ENCODE peak calls at places on chromosomes 16 and 17, in six cellular contexts. Q is NCI-H187 treated with DMSO at 0.1 percent for 48 hours, V is IMR-90, B is skeletal muscle cell, K is left colon, J is lung microvascular endothelial cell. E is an unnamed sample.

GRCh38 chr17:1275962-1276736 is 3.3 kb upstream of the TRARG1 start:
- DNase-seq in Q (no peak), V (peak), B (no peak), K (peak), J (peak), E (peak)

GRCh38 chr17:7196651-7197050 is 17.5 kb upstream of the ASGR1 start:
- DNase-seq in Q (no peak), V (no peak), B (no peak), K (no peak), J (no peak), E (no peak)

GRCh38 chr16:74623214-74623842 is 16.4 kb upstream of the GLG1 start:
- DNase-seq in Q (no peak), V (peak), B (no peak), K (no peak), J (peak), E (no peak)

GRCh38 chr16:14405611-14406537 is 224.2 kb downstream of the PARN start:
- DNase-seq in Q (no peak), V (no peak), B (no peak), K (peak), J (peak), E (no peak)

GRCh38 chr17:227581-228222 is 46.3 kb upstream of the DOC2B start:
- DNase-seq in Q (no peak), V (no peak), B (no peak), K (no peak), J (no peak), E (no peak)

GRCh38 chr17:48003686-48004120 is 32.8 kb downstream of the CDK5RAP3 start:
- DNase-seq in Q (no peak), V (no peak), B (no peak), K (no peak), J (no peak), E (no peak)

GRCh38 chr16:20318437-20318836 is 8.9 kb downstream of the GP2 start:
- DNase-seq in Q (no peak), V (no peak), B (no peak), K (no peak), J (no peak), E (no peak)

GRCh38 chr17:17694229-17695081 is 13.2 kb downstream of the RAI1 start:
- DNase-seq in Q (no peak), V (peak), B (no peak), K (peak), J (peak), E (peak)

GRCh38 chr17:17511971-17512858 is 16.0 kb upstream of the RASD1 start:
- DNase-seq in Q (no peak), V (peak), B (peak), K (no peak), J (no peak), E (peak)

GRCh38 chr17:65544658-65545057 is 16.8 kb downstream of the AXIN2 start:
- DNase-seq in Q (no peak), V (no peak), B (no peak), K (no peak), J (no peak), E (no peak)

GRCh38 chr17:29014716-29015115 is 8.9 kb upstream of the SEZ6 start:
- DNase-seq in Q (no peak), V (no peak), B (no peak), K (no peak), J (no peak), E (no peak)